ENCODE peak calls at places on chromosomes 6 and 20, in eight cellular contexts. One of them, this sample, is unnamed.

GRCh38 chr6:135637701-135638100 is 140.2 kb upstream of the AHI1 start:
- DNase-seq in thyroid gland: no peak
- DNase-seq in progenitor cell of endocrine pancreas: no peak
- DNase-seq in RWPE1: no peak
- DNase-seq in GM23338: no peak
- DNase-seq in IMR-90: peak
- DNase-seq in Calu3: no peak
- DNase-seq in transverse colon: no peak
- DNase-seq in this sample: no peak

GRCh38 chr6:117072134-117072533 is 193.2 kb upstream of the VGLL2 start:
- DNase-seq in thyroid gland: peak
- DNase-seq in progenitor cell of endocrine pancreas: no peak
- DNase-seq in RWPE1: no peak
- DNase-seq in GM23338: no peak
- DNase-seq in IMR-90: no peak
- DNase-seq in Calu3: peak
- DNase-seq in transverse colon: no peak
- DNase-seq in this sample: no peak

GRCh38 chr20:21167261-21167660 is 41.4 kb downstream of the KIZ start:
- DNase-seq in thyroid gland: no peak
- DNase-seq in progenitor cell of endocrine pancreas: no peak
- DNase-seq in RWPE1: no peak
- DNase-seq in GM23338: no peak
- DNase-seq in IMR-90: no peak
- DNase-seq in Calu3: no peak
- DNase-seq in transverse colon: no peak
- DNase-seq in this sample: no peak

GRCh38 chr6:89997456-89998445 is 103.5 kb downstream of the GJA10 start:
- DNase-seq in thyroid gland: peak
- DNase-seq in progenitor cell of endocrine pancreas: no peak
- DNase-seq in RWPE1: no peak
- DNase-seq in GM23338: no peak
- DNase-seq in IMR-90: no peak
- DNase-seq in Calu3: no peak
- DNase-seq in transverse colon: peak
- DNase-seq in this sample: peak

GRCh38 chr6:41469951-41470340 is 76.2 kb upstream of the FOXP4 start:
- DNase-seq in thyroid gland: peak
- DNase-seq in progenitor cell of endocrine pancreas: no peak
- DNase-seq in RWPE1: peak
- DNase-seq in GM23338: peak
- DNase-seq in IMR-90: no peak
- DNase-seq in Calu3: no peak
- DNase-seq in transverse colon: no peak
- DNase-seq in this sample: peak

GRCh38 chr6:48111143-48111506 is at the start of gene PTCHD4:
- DNase-seq in thyroid gland: peak
- DNase-seq in progenitor cell of endocrine pancreas: no peak
- DNase-seq in RWPE1: peak
- DNase-seq in GM23338: peak
- DNase-seq in IMR-90: peak
- DNase-seq in Calu3: no peak
- DNase-seq in transverse colon: no peak
- DNase-seq in this sample: peak

GRCh38 chr20:10927936-10928860 is 254.4 kb upstream of the JAG1 start:
- DNase-seq in thyroid gland: no peak
- DNase-seq in progenitor cell of endocrine pancreas: no peak
- DNase-seq in RWPE1: no peak
- DNase-seq in GM23338: no peak
- DNase-seq in IMR-90: no peak
- DNase-seq in Calu3: no peak
- DNase-seq in transverse colon: no peak
- DNase-seq in this sample: peak

GRCh38 chr6:120805267-120805666 is 529.0 kb downstream of the TBC1D32 start:
- DNase-seq in thyroid gland: no peak
- DNase-seq in progenitor cell of endocrine pancreas: no peak
- DNase-seq in RWPE1: peak
- DNase-seq in GM23338: no peak
- DNase-seq in IMR-90: no peak
- DNase-seq in Calu3: no peak
- DNase-seq in transverse colon: no peak
- DNase-seq in this sample: peak

GRCh38 chr6:16681260-16681873 is 79.9 kb downstream of the ATXN1 start:
- DNase-seq in thyroid gland: peak
- DNase-seq in progenitor cell of endocrine pancreas: no peak
- DNase-seq in RWPE1: peak
- DNase-seq in GM23338: no peak
- DNase-seq in IMR-90: peak
- DNase-seq in Calu3: no peak
- DNase-seq in transverse colon: no peak
- DNase-seq in this sample: peak

GRCh38 chr6:134997133-134997841 is 47.4 kb upstream of the ALDH8A1 start:
- DNase-seq in thyroid gland: no peak
- DNase-seq in progenitor cell of endocrine pancreas: no peak
- DNase-seq in RWPE1: no peak
- DNase-seq in GM23338: no peak
- DNase-seq in IMR-90: no peak
- DNase-seq in Calu3: no peak
- DNase-seq in transverse colon: no peak
- DNase-seq in this sample: no peak

GRCh38 chr6:12008366-12009179 is 3.5 kb upstream of the HIVEP1 start:
- DNase-seq in thyroid gland: peak
- DNase-seq in progenitor cell of endocrine pancreas: peak
- DNase-seq in RWPE1: peak
- DNase-seq in GM23338: peak
- DNase-seq in IMR-90: peak
- DNase-seq in Calu3: peak
- DNase-seq in transverse colon: peak
- DNase-seq in this sample: peak

GRCh38 chr20:12827796-12828406 is 180.9 kb upstream of the SPTLC3 start:
- DNase-seq in thyroid gland: no peak
- DNase-seq in progenitor cell of endocrine pancreas: no peak
- DNase-seq in RWPE1: no peak
- DNase-seq in GM23338: peak
- DNase-seq in IMR-90: no peak
- DNase-seq in Calu3: no peak
- DNase-seq in transverse colon: no peak
- DNase-seq in this sample: no peak

GRCh38 chr6:4844108-4844507 is 67.9 kb downstream of the CDYL start:
- DNase-seq in thyroid gland: no peak
- DNase-seq in progenitor cell of endocrine pancreas: no peak
- DNase-seq in RWPE1: no peak
- DNase-seq in GM23338: peak
- DNase-seq in IMR-90: no peak
- DNase-seq in Calu3: no peak
- DNase-seq in transverse colon: no peak
- DNase-seq in this sample: no peak

GRCh38 chr6:41846666-41847237 is 48.4 kb downstream of the USP49 start:
- DNase-seq in thyroid gland: peak
- DNase-seq in progenitor cell of endocrine pancreas: peak
- DNase-seq in RWPE1: peak
- DNase-seq in GM23338: peak
- DNase-seq in IMR-90: peak
- DNase-seq in Calu3: peak
- DNase-seq in transverse colon: peak
- DNase-seq in this sample: peak

GRCh38 chr6:7108196-7108963 is 619 bp downstream of the RREB1 start:
- DNase-seq in thyroid gland: peak
- DNase-seq in progenitor cell of endocrine pancreas: peak
- DNase-seq in RWPE1: peak
- DNase-seq in GM23338: peak
- DNase-seq in IMR-90: peak
- DNase-seq in Calu3: peak
- DNase-seq in transverse colon: peak
- DNase-seq in this sample: peak

GRCh38 chr6:93418448-93419303 is 683 bp downstream of the EPHA7 start:
- DNase-seq in thyroid gland: peak
- DNase-seq in progenitor cell of endocrine pancreas: peak
- DNase-seq in RWPE1: peak
- DNase-seq in GM23338: peak
- DNase-seq in IMR-90: no peak
- DNase-seq in Calu3: peak
- DNase-seq in transverse colon: peak
- DNase-seq in this sample: peak

GRCh38 chr20:11912013-11912663 is 5.6 kb upstream of the BTBD3 start:
- DNase-seq in thyroid gland: no peak
- DNase-seq in progenitor cell of endocrine pancreas: no peak
- DNase-seq in RWPE1: no peak
- DNase-seq in GM23338: peak
- DNase-seq in IMR-90: no peak
- DNase-seq in Calu3: no peak
- DNase-seq in transverse colon: no peak
- DNase-seq in this sample: no peak

GRCh38 chr20:61777773-61778484 is 287.8 kb downstream of the TAF4 start:
- DNase-seq in thyroid gland: no peak
- DNase-seq in progenitor cell of endocrine pancreas: no peak
- DNase-seq in RWPE1: no peak
- DNase-seq in GM23338: no peak
- DNase-seq in IMR-90: no peak
- DNase-seq in Calu3: no peak
- DNase-seq in transverse colon: no peak
- DNase-seq in this sample: no peak
- TF ChIP-seq CTCF in thyroid gland: no peak
- TF ChIP-seq CTCF in progenitor cell of endocrine pancreas: no peak
- TF ChIP-seq CTCF in RWPE1: no peak
- TF ChIP-seq CTCF in GM23338: no peak
- TF ChIP-seq CTCF in IMR-90: no peak
- TF ChIP-seq CTCF in Calu3: no peak
- TF ChIP-seq CTCF in transverse colon: no peak
- TF ChIP-seq CTCF in this sample: no peak

GRCh38 chr6:5950448-5950847 is 56.3 kb downstream of the NRN1 start:
- DNase-seq in thyroid gland: no peak
- DNase-seq in progenitor cell of endocrine pancreas: no peak
- DNase-seq in RWPE1: no peak
- DNase-seq in GM23338: peak
- DNase-seq in IMR-90: no peak
- DNase-seq in Calu3: peak
- DNase-seq in transverse colon: no peak
- DNase-seq in this sample: peak
- TF ChIP-seq CTCF in thyroid gland: peak
- TF ChIP-seq CTCF in progenitor cell of endocrine pancreas: peak
- TF ChIP-seq CTCF in RWPE1: no peak
- TF ChIP-seq CTCF in GM23338: peak
- TF ChIP-seq CTCF in IMR-90: no peak
- TF ChIP-seq CTCF in Calu3: no peak
- TF ChIP-seq CTCF in transverse colon: no peak
- TF ChIP-seq CTCF in this sample: peak

GRCh38 chr6:106705156-106705555 is 75.8 kb downstream of the QRSL1 start:
- DNase-seq in thyroid gland: no peak
- DNase-seq in progenitor cell of endocrine pancreas: no peak
- DNase-seq in RWPE1: no peak
- DNase-seq in GM23338: no peak
- DNase-seq in IMR-90: no peak
- DNase-seq in Calu3: no peak
- DNase-seq in transverse colon: no peak
- DNase-seq in this sample: no peak

GRCh38 chr6:106700581-106700980 is 71.2 kb downstream of the QRSL1 start:
- DNase-seq in thyroid gland: no peak
- DNase-seq in progenitor cell of endocrine pancreas: no peak
- DNase-seq in RWPE1: no peak
- DNase-seq in GM23338: no peak
- DNase-seq in IMR-90: no peak
- DNase-seq in Calu3: no peak
- DNase-seq in transverse colon: no peak
- DNase-seq in this sample: no peak

GRCh38 chr6:106702451-106703110 is 73.2 kb downstream of the QRSL1 start:
- DNase-seq in thyroid gland: peak
- DNase-seq in progenitor cell of endocrine pancreas: no peak
- DNase-seq in RWPE1: no peak
- DNase-seq in GM23338: no peak
- DNase-seq in IMR-90: no peak
- DNase-seq in Calu3: no peak
- DNase-seq in transverse colon: peak
- DNase-seq in this sample: no peak

GRCh38 chr6:106702046-106702445 is 72.7 kb downstream of the QRSL1 start:
- DNase-seq in thyroid gland: no peak
- DNase-seq in progenitor cell of endocrine pancreas: no peak
- DNase-seq in RWPE1: no peak
- DNase-seq in GM23338: no peak
- DNase-seq in IMR-90: no peak
- DNase-seq in Calu3: no peak
- DNase-seq in transverse colon: no peak
- DNase-seq in this sample: no peak

DNA sequence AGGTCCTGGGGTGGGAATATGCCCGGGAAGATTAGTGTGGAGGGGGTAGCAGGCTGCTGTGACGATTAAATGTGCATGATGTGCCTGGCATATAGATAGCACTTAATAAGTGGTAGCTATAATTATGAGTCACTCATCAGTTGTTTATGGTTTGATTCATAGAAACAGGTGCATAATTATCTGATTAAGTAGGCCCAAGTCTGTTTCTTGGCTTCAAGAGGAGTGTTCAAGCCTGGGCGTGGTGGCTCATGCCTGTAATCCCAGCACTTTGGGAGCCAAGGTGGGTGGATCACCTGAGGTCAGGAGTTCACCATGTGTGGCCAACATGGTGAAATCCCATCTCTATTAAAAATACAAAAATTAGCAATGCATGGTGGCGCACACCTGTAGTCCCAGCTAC is 74.9 kb downstream of the QRSL1 start:
- DNase-seq in thyroid gland: no peak
- DNase-seq in progenitor cell of endocrine pancreas: no peak
- DNase-seq in RWPE1: no peak
- DNase-seq in GM23338: no peak
- DNase-seq in IMR-90: no peak
- DNase-seq in Calu3: no peak
- DNase-seq in transverse colon: no peak
- DNase-seq in this sample: no peak
- TF ChIP-seq CTCF in thyroid gland: no peak
- TF ChIP-seq CTCF in progenitor cell of endocrine pancreas: no peak
- TF ChIP-seq CTCF in RWPE1: no peak
- TF ChIP-seq CTCF in GM23338: no peak
- TF ChIP-seq CTCF in IMR-90: no peak
- TF ChIP-seq CTCF in Calu3: no peak
- TF ChIP-seq CTCF in transverse colon: no peak
- TF ChIP-seq CTCF in this sample: no peak

DNA sequence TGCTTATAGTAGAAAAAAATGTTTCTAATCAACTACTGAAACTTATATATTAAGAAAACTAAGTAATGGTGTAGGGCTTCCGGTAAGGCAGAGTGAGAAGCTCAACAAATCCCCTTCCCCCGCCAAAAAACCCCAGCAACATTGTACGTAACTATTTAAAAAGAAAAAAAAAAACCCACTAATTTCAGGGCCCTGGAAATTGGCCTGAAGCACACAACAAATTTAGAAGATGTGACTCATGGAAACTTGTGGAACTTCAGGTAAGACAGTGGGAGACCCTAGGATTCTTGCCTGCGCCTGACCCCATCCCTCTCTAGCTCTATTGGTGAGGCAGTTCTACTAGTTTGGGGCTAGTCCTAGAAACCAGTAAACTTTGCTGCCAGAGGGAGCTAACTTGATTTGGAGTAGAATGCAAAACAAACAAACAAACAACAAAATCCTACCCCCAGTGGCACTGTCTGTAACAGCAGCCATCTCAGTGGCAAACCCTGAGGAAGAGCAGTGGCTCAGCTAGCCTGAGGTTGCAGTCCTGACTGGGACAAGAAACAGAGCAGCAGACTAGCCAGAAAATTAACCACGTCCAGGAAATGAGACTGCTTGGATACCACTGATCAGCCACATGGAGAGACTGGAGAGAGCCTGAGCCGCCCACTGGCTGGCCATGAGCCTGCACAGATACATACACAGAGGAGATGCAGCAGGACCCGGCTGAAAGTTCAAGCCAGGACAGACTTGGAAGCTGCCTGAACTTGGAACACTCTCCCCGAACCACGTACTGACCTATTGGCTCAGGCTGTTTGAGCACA is 135.1 kb downstream of the TBXT start:
- DNase-seq in thyroid gland: no peak
- DNase-seq in progenitor cell of endocrine pancreas: no peak
- DNase-seq in RWPE1: no peak
- DNase-seq in GM23338: peak
- DNase-seq in IMR-90: peak
- DNase-seq in Calu3: peak
- DNase-seq in transverse colon: peak
- DNase-seq in this sample: peak
- TF ChIP-seq CTCF in thyroid gland: no peak
- TF ChIP-seq CTCF in progenitor cell of endocrine pancreas: no peak
- TF ChIP-seq CTCF in RWPE1: no peak
- TF ChIP-seq CTCF in GM23338: peak
- TF ChIP-seq CTCF in IMR-90: peak
- TF ChIP-seq CTCF in Calu3: peak
- TF ChIP-seq CTCF in transverse colon: peak
- TF ChIP-seq CTCF in this sample: peak

This sample was measured in astrocyte of the spinal cord.